ENCODE peak calls at places on chromosomes 5 and 9, in ten cellular contexts. B is endothelial cell; I is RKO; H is frontal cortex; W is uterus; Q is NAMALWA; J is G401; U is ELR; R is fibroblast of lung; M is stimulated activated naive CD8-positive, alpha-beta T cell treated with anti-CD3 and anti-CD28 coated beads, Interleukin-15, amount 100 ng/mL, for 72 hours. F is an unnamed sample.

GRCh38 chr5:148145916-148146315 is 22.4 kb upstream of the SPINK14 start:
- DNase-seq in B (peak; percentile 5), Q (no peak), M (no peak), U (peak; percentile 8), W (no peak), J (no peak), H (no peak), R (peak; percentile 15), I (no peak), F (no peak)

GRCh38 chr5:125719681-125720676 is 703.2 kb upstream of the GRAMD2B start:
- DNase-seq in R (no peak), M (no peak), Q (no peak), B (no peak), U (no peak), W (no peak), H (no peak), J (peak; percentile 28), I (no peak), F (no peak)

GRCh38 chr5:37696190-37697021 is 143.4 kb downstream of the GDNF start:
- DNase-seq in Q (no peak), U (peak; percentile 69), J (no peak), M (no peak), W (no peak), R (peak; percentile 68), H (no peak), I (peak; percentile 51), B (no peak), F (peak; percentile 28)

GRCh38 chr9:122213589-122214413 is 15.0 kb downstream of the LHX6 start:
- DNase-seq in I (no peak), R (no peak), H (peak; percentile 37), M (peak; percentile 71), Q (no peak), U (peak; percentile 24), J (no peak), B (peak; percentile 84), W (no peak), F (no peak)

GRCh38 chr5:144352318-144352717 is 181.6 kb downstream of the KCTD16 start:
- DNase-seq in U (no peak), W (no peak), B (no peak), R (no peak), M (no peak), I (no peak), Q (no peak), H (no peak), J (no peak), F (no peak)

GRCh38 chr5:37248387-37248969 is 698 bp downstream of the CPLANE1 start:
- DNase-seq in Q (no peak), I (peak; percentile 58), U (peak; percentile 43), R (peak; percentile 17), W (no peak), H (no peak), J (peak; percentile 34), M (no peak), B (no peak), F (no peak)

GRCh38 chr5:172106511-172107356 is 81.3 kb downstream of the STK10 start:
- DNase-seq in M (peak; percentile 60), R (peak; percentile 25), W (peak; percentile 56), J (peak; percentile 73), Q (peak; percentile 71), I (peak; percentile 13), B (peak; percentile 83), H (peak; percentile 53), U (peak; percentile 56), F (peak; percentile 62)

GRCh38 chr5:79552984-79553383 is 39.0 kb upstream of the HOMER1 start:
- DNase-seq in M (no peak), H (no peak), U (no peak), W (no peak), I (no peak), Q (no peak), B (no peak), R (peak; percentile 82), J (no peak), F (no peak)

GRCh38 chr5:159018855-159019254 is 80.9 kb downstream of the EBF1 start:
- DNase-seq in W (no peak), Q (no peak), B (no peak), U (no peak), J (no peak), M (no peak), H (no peak), I (no peak), R (no peak), F (no peak)

GRCh38 chr9:109886617-109887016 is 106.6 kb downstream of the PALM2AKAP2 start:
- DNase-seq in H (no peak), B (no peak), J (no peak), I (peak; percentile 29), U (peak; percentile 33), M (no peak), W (no peak), Q (no peak), R (no peak), F (no peak)

GRCh38 chr9:78707481-78707977 is 410.6 kb downstream of the PSAT1 start:
- DNase-seq in M (no peak), U (peak; percentile 76), H (no peak), I (no peak), W (no peak), R (peak; percentile 30), J (no peak), B (no peak), Q (peak; percentile 17), F (no peak)

GRCh38 chr9:94714494-94714893 is 12.0 kb upstream of the AOPEP start:
- DNase-seq in R (no peak), W (no peak), I (no peak), U (no peak), Q (no peak), J (no peak), B (no peak), H (no peak), M (no peak), F (no peak)

F was measured in AG08396.